ENCODE peak calls at places on chromosomes 3 and 15, in eight cellular contexts. One of them, this sample, is unnamed.

GRCh38 chr3:183447206-183448001 is 19.0 kb upstream of the MCF2L2 start:
- DNase-seq in Karpas-422: peak; percentile 98
- DNase-seq in colonic mucosa: peak; percentile 90
- DNase-seq in NT2/D1: peak; percentile 95
- DNase-seq in mesenchymal stem cell: peak; percentile 89
- DNase-seq in IMR-90: peak; percentile 67
- DNase-seq in mammary epithelial cell: peak; percentile 84
- DNase-seq in neuronal stem cell: peak; percentile 92
- DNase-seq in this sample: no peak

GRCh38 chr3:180612363-180612762 is 10.4 kb downstream of the TTC14 start:
- DNase-seq in mesenchymal stem cell: no peak
- DNase-seq in colonic mucosa: no peak
- DNase-seq in Karpas-422: no peak
- DNase-seq in IMR-90: no peak
- DNase-seq in NT2/D1: no peak
- DNase-seq in mammary epithelial cell: no peak
- DNase-seq in neuronal stem cell: no peak
- DNase-seq in this sample: no peak

GRCh38 chr15:55110446-55110845 is 86.3 kb downstream of the RSL24D1 start:
- DNase-seq in mammary epithelial cell: no peak
- DNase-seq in IMR-90: no peak
- DNase-seq in neuronal stem cell: no peak
- DNase-seq in NT2/D1: no peak
- DNase-seq in mesenchymal stem cell: no peak
- DNase-seq in Karpas-422: no peak
- DNase-seq in colonic mucosa: no peak
- DNase-seq in this sample: no peak

GRCh38 chr3:115287198-115287597 is 140.1 kb upstream of the ZBTB20 start:
- DNase-seq in mesenchymal stem cell: no peak
- DNase-seq in NT2/D1: no peak
- DNase-seq in colonic mucosa: no peak
- DNase-seq in neuronal stem cell: no peak
- DNase-seq in Karpas-422: no peak
- DNase-seq in IMR-90: no peak
- DNase-seq in mammary epithelial cell: no peak
- DNase-seq in this sample: no peak

GRCh38 chr3:35800960-35801459 is 161.7 kb downstream of the ARPP21 start:
- DNase-seq in colonic mucosa: no peak
- DNase-seq in mammary epithelial cell: no peak
- DNase-seq in Karpas-422: no peak
- DNase-seq in NT2/D1: no peak
- DNase-seq in neuronal stem cell: no peak
- DNase-seq in IMR-90: no peak
- DNase-seq in mesenchymal stem cell: no peak
- DNase-seq in this sample: no peak

GRCh38 chr3:168162172-168162571 is 66.4 kb upstream of the GOLIM4 start:
- DNase-seq in mammary epithelial cell: peak; percentile 3
- DNase-seq in Karpas-422: no peak
- DNase-seq in NT2/D1: no peak
- DNase-seq in neuronal stem cell: no peak
- DNase-seq in mesenchymal stem cell: no peak
- DNase-seq in IMR-90: peak; percentile 11
- DNase-seq in colonic mucosa: no peak
- DNase-seq in this sample: no peak

GRCh38 chr3:194556086-194557056 is 69.6 kb upstream of the ATP13A3 start:
- DNase-seq in neuronal stem cell: no peak
- DNase-seq in NT2/D1: no peak
- DNase-seq in colonic mucosa: no peak
- DNase-seq in mesenchymal stem cell: peak; percentile 46
- DNase-seq in mammary epithelial cell: peak; percentile 36
- DNase-seq in Karpas-422: peak; percentile 74
- DNase-seq in IMR-90: peak; percentile 50
- DNase-seq in this sample: no peak

GRCh38 chr3:148642214-148642613 is 55.5 kb upstream of the AGTR1 start:
- DNase-seq in Karpas-422: no peak
- DNase-seq in NT2/D1: no peak
- DNase-seq in neuronal stem cell: no peak
- DNase-seq in colonic mucosa: no peak
- DNase-seq in mesenchymal stem cell: peak; percentile 61
- DNase-seq in mammary epithelial cell: no peak
- DNase-seq in IMR-90: peak; percentile 22
- DNase-seq in this sample: no peak

GRCh38 chr15:40929730-40930429 is 740 bp downstream of the DLL4 start:
- DNase-seq in mesenchymal stem cell: peak; percentile 78
- DNase-seq in NT2/D1: no peak
- DNase-seq in mammary epithelial cell: peak; percentile 45
- DNase-seq in colonic mucosa: peak; percentile 62
- DNase-seq in IMR-90: peak; percentile 64
- DNase-seq in Karpas-422: no peak
- DNase-seq in neuronal stem cell: no peak
- DNase-seq in this sample: no peak

GRCh38 chr3:113668015-113668414 is 28.4 kb downstream of the USF3 start:
- DNase-seq in NT2/D1: no peak
- DNase-seq in mammary epithelial cell: no peak
- DNase-seq in IMR-90: peak; percentile 74
- DNase-seq in Karpas-422: no peak
- DNase-seq in colonic mucosa: no peak
- DNase-seq in neuronal stem cell: no peak
- DNase-seq in mesenchymal stem cell: peak; percentile 14
- DNase-seq in this sample: no peak

GRCh38 chr15:55799287-55800212 is 56.6 kb upstream of the PRTG start:
- DNase-seq in mesenchymal stem cell: peak; percentile 68
- DNase-seq in NT2/D1: peak; percentile 51
- DNase-seq in IMR-90: peak; percentile 52
- DNase-seq in Karpas-422: peak; percentile 78
- DNase-seq in colonic mucosa: peak; percentile 36
- DNase-seq in mammary epithelial cell: no peak
- DNase-seq in neuronal stem cell: peak; percentile 69
- DNase-seq in this sample: no peak

GRCh38 chr3:138936763-138937689 is 9.9 kb downstream of the FOXL2 start:
- DNase-seq in IMR-90: no peak
- DNase-seq in mesenchymal stem cell: no peak
- DNase-seq in NT2/D1: no peak
- DNase-seq in neuronal stem cell: no peak
- DNase-seq in Karpas-422: no peak
- DNase-seq in colonic mucosa: no peak
- DNase-seq in mammary epithelial cell: no peak
- DNase-seq in this sample: no peak

GRCh38 chr3:138938877-138939562 is 7.9 kb downstream of the FOXL2 start:
- DNase-seq in mammary epithelial cell: no peak
- DNase-seq in IMR-90: no peak
- DNase-seq in neuronal stem cell: no peak
- DNase-seq in Karpas-422: no peak
- DNase-seq in colonic mucosa: no peak
- DNase-seq in mesenchymal stem cell: no peak
- DNase-seq in NT2/D1: no peak
- DNase-seq in this sample: no peak

GRCh38 chr3:138935864-138936762 is 10.8 kb downstream of the FOXL2 start:
- DNase-seq in mammary epithelial cell: peak; percentile 39
- DNase-seq in Karpas-422: peak; percentile 64
- DNase-seq in neuronal stem cell: peak; percentile 72
- DNase-seq in mesenchymal stem cell: peak; percentile 49
- DNase-seq in IMR-90: peak; percentile 29
- DNase-seq in colonic mucosa: peak; percentile 76
- DNase-seq in NT2/D1: no peak
- DNase-seq in this sample: no peak

GRCh38 chr3:138938056-138938876 is 8.7 kb downstream of the FOXL2 start:
- DNase-seq in Karpas-422: no peak
- DNase-seq in colonic mucosa: no peak
- DNase-seq in NT2/D1: no peak
- DNase-seq in IMR-90: no peak
- DNase-seq in mesenchymal stem cell: no peak
- DNase-seq in neuronal stem cell: no peak
- DNase-seq in mammary epithelial cell: no peak
- DNase-seq in this sample: no peak

GRCh38 chr3:138937690-138938055 is 9.3 kb downstream of the FOXL2 start:
- DNase-seq in IMR-90: no peak
- DNase-seq in NT2/D1: no peak
- DNase-seq in mammary epithelial cell: no peak
- DNase-seq in Karpas-422: no peak
- DNase-seq in colonic mucosa: no peak
- DNase-seq in mesenchymal stem cell: no peak
- DNase-seq in neuronal stem cell: no peak
- DNase-seq in this sample: no peak
- H3K4me3 ChIP-seq in IMR-90: no peak overlapping the region
- H3K4me3 ChIP-seq in NT2/D1: peak overlapping the region; percentile 29
- H3K4me3 ChIP-seq in mammary epithelial cell: no peak overlapping the region
- H3K4me3 ChIP-seq in Karpas-422: no peak overlapping the region
- H3K4me3 ChIP-seq in colonic mucosa: no peak overlapping the region
- H3K4me3 ChIP-seq in mesenchymal stem cell: no peak overlapping the region
- H3K4me3 ChIP-seq in neuronal stem cell: no peak overlapping the region
- H3K4me3 ChIP-seq in this sample: no peak overlapping the region

GRCh38 chr3:139096670-139097069 is 52.0 kb upstream of the PRR23C start:
- DNase-seq in neuronal stem cell: no peak
- DNase-seq in Karpas-422: no peak
- DNase-seq in mesenchymal stem cell: no peak
- DNase-seq in NT2/D1: no peak
- DNase-seq in IMR-90: no peak
- DNase-seq in mammary epithelial cell: no peak
- DNase-seq in colonic mucosa: no peak
- DNase-seq in this sample: no peak
- H3K9ac ChIP-seq in neuronal stem cell: no peak overlapping the region
- H3K9ac ChIP-seq in Karpas-422: no peak overlapping the region
- H3K9ac ChIP-seq in mesenchymal stem cell: no peak overlapping the region
- H3K9ac ChIP-seq in NT2/D1: no peak overlapping the region
- H3K9ac ChIP-seq in IMR-90: no peak overlapping the region
- H3K9ac ChIP-seq in mammary epithelial cell: no peak overlapping the region
- H3K9ac ChIP-seq in colonic mucosa: no peak overlapping the region
- H3K9ac ChIP-seq in this sample: no peak overlapping the region

GRCh38 chr3:1195922-1196321 is 103.1 kb downstream of the CNTN6 start:
- DNase-seq in colonic mucosa: no peak
- DNase-seq in mesenchymal stem cell: peak; percentile 64
- DNase-seq in NT2/D1: no peak
- DNase-seq in neuronal stem cell: no peak
- DNase-seq in mammary epithelial cell: peak; percentile 12
- DNase-seq in IMR-90: peak; percentile 68
- DNase-seq in Karpas-422: no peak
- DNase-seq in this sample: no peak

GRCh38 chr3:1191061-1191460 is 98.2 kb downstream of the CNTN6 start:
- DNase-seq in NT2/D1: no peak
- DNase-seq in mesenchymal stem cell: peak; percentile 14
- DNase-seq in colonic mucosa: no peak
- DNase-seq in Karpas-422: no peak
- DNase-seq in neuronal stem cell: no peak
- DNase-seq in IMR-90: no peak
- DNase-seq in mammary epithelial cell: no peak
- DNase-seq in this sample: no peak

DNA sequence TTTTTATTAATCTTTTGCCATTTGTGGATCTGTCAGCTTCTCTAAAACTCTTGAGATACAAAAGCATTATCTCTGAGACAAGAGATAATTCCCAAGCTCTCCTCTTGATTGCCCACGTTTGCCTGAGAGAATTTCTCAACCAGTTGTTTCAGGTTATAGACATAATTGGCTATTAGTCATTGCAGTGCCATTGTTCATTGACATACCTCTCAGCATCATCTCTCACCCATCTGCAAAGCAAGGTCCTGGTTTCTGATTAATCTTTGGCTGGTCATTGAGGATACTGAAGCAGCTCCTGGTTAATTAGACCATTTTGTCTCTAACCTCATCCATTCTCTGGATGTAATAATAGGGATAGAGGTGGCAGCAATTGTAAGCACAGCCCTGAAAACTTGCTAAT is 104.2 kb downstream of the CNTN6 start:
- DNase-seq in neuronal stem cell: peak; percentile 36
- DNase-seq in IMR-90: no peak
- DNase-seq in mesenchymal stem cell: no peak
- DNase-seq in Karpas-422: no peak
- DNase-seq in NT2/D1: no peak
- DNase-seq in mammary epithelial cell: no peak
- DNase-seq in colonic mucosa: no peak
- DNase-seq in this sample: no peak
- H3K9me3 ChIP-seq in neuronal stem cell: no peaks in the 10 kb centered on the region
- H3K9me3 ChIP-seq in IMR-90: peaks cover 2% of the 10 kb centered on the region
- H3K9me3 ChIP-seq in mesenchymal stem cell: peaks cover 3% of the 10 kb centered on the region
- H3K9me3 ChIP-seq in Karpas-422: peaks cover 10% of the 10 kb centered on the region
- H3K9me3 ChIP-seq in NT2/D1: no peaks in the 10 kb centered on the region
- H3K9me3 ChIP-seq in mammary epithelial cell: no peaks in the 10 kb centered on the region
- H3K9me3 ChIP-seq in colonic mucosa: no peaks in the 10 kb centered on the region
- H3K9me3 ChIP-seq in this sample: no peaks in the 10 kb centered on the region

GRCh38 chr3:171456765-171457164 is 3.4 kb downstream of the TNIK start:
- DNase-seq in Karpas-422: no peak
- DNase-seq in neuronal stem cell: no peak
- DNase-seq in mammary epithelial cell: no peak
- DNase-seq in mesenchymal stem cell: no peak
- DNase-seq in IMR-90: no peak
- DNase-seq in NT2/D1: no peak
- DNase-seq in colonic mucosa: no peak
- DNase-seq in this sample: no peak
- H3K4me3 ChIP-seq in Karpas-422: no peak overlapping the region
- H3K4me3 ChIP-seq in neuronal stem cell: no peak overlapping the region
- H3K4me3 ChIP-seq in mammary epithelial cell: no peak overlapping the region
- H3K4me3 ChIP-seq in mesenchymal stem cell: no peak overlapping the region
- H3K4me3 ChIP-seq in IMR-90: no peak overlapping the region
- H3K4me3 ChIP-seq in NT2/D1: no peak overlapping the region
- H3K4me3 ChIP-seq in colonic mucosa: no peak overlapping the region
- H3K4me3 ChIP-seq in this sample: no peak overlapping the region

GRCh38 chr15:70210076-70210475 is 112.4 kb upstream of the TLE3 start:
- DNase-seq in mesenchymal stem cell: no peak
- DNase-seq in IMR-90: no peak
- DNase-seq in Karpas-422: no peak
- DNase-seq in mammary epithelial cell: no peak
- DNase-seq in NT2/D1: no peak
- DNase-seq in neuronal stem cell: no peak
- DNase-seq in colonic mucosa: no peak
- DNase-seq in this sample: no peak
- H3K9ac ChIP-seq in mesenchymal stem cell: no peak overlapping the region
- H3K9ac ChIP-seq in IMR-90: no peak overlapping the region
- H3K9ac ChIP-seq in Karpas-422: no peak overlapping the region
- H3K9ac ChIP-seq in mammary epithelial cell: no peak overlapping the region
- H3K9ac ChIP-seq in NT2/D1: no peak overlapping the region
- H3K9ac ChIP-seq in neuronal stem cell: no peak overlapping the region
- H3K9ac ChIP-seq in colonic mucosa: no peak overlapping the region
- H3K9ac ChIP-seq in this sample: no peak overlapping the region

GRCh38 chr15:46059921-46060565 is 425.2 kb downstream of the SQOR start:
- DNase-seq in mammary epithelial cell: no peak
- DNase-seq in colonic mucosa: no peak
- DNase-seq in NT2/D1: no peak
- DNase-seq in mesenchymal stem cell: no peak
- DNase-seq in Karpas-422: no peak
- DNase-seq in IMR-90: no peak
- DNase-seq in neuronal stem cell: no peak
- DNase-seq in this sample: no peak
- H3K9me3 ChIP-seq in mammary epithelial cell: peaks cover 6% of the 10 kb centered on the region
- H3K9me3 ChIP-seq in colonic mucosa: no peaks in the 10 kb centered on the region
- H3K9me3 ChIP-seq in NT2/D1: no peaks in the 10 kb centered on the region
- H3K9me3 ChIP-seq in mesenchymal stem cell: peaks cover 7% of the 10 kb centered on the region
- H3K9me3 ChIP-seq in Karpas-422: peaks cover 6% of the 10 kb centered on the region
- H3K9me3 ChIP-seq in IMR-90: peaks cover 3% of the 10 kb centered on the region
- H3K9me3 ChIP-seq in neuronal stem cell: no peaks in the 10 kb centered on the region
- H3K9me3 ChIP-seq in this sample: no peaks in the 10 kb centered on the region

GRCh38 chr3:127914584-127914983 is 448 bp upstream of the KBTBD12 start:
- DNase-seq in IMR-90: no peak
- DNase-seq in neuronal stem cell: no peak
- DNase-seq in colonic mucosa: no peak
- DNase-seq in mammary epithelial cell: no peak
- DNase-seq in Karpas-422: no peak
- DNase-seq in NT2/D1: no peak
- DNase-seq in mesenchymal stem cell: no peak
- DNase-seq in this sample: no peak
- H3K4me3 ChIP-seq in IMR-90: no peak overlapping the region
- H3K4me3 ChIP-seq in neuronal stem cell: no peak overlapping the region
- H3K4me3 ChIP-seq in colonic mucosa: peak overlapping the region; percentile 32
- H3K4me3 ChIP-seq in mammary epithelial cell: no peak overlapping the region
- H3K4me3 ChIP-seq in Karpas-422: no peak overlapping the region
- H3K4me3 ChIP-seq in NT2/D1: no peak overlapping the region
- H3K4me3 ChIP-seq in mesenchymal stem cell: no peak overlapping the region
- H3K4me3 ChIP-seq in this sample: peak overlapping the region; percentile 37